ENCODE peak calls at places on chromosomes 1 and 21, in seven cellular contexts. One of them, this sample, is unnamed.

GRCh38 chr1:223748405-223748772 is 36.0 kb downstream of the CAPN2 start:
- DNase-seq in NK-92 treated with Interleukin-12 subunit alpha and Interleukin-12 subunit beta, amount 100 ng/mL, for 24 hours: no peak
- DNase-seq in SJSA1: no peak
- DNase-seq in kidney epithelial cell: no peak
- DNase-seq in cardiac fibroblast: peak
- DNase-seq in stimulated activated CD4-positive, alpha-beta T cell treated with anti-CD3 and anti-CD28 coated beads, Interleukin-4, amount 100 ng/mL, for 48 hours: no peak
- DNase-seq in Right ventricle myocardium inferior: no peak
- DNase-seq in this sample: no peak

GRCh38 chr1:248752119-248752931 is 3.2 kb downstream of the LYPD8 start:
- DNase-seq in NK-92 treated with Interleukin-12 subunit alpha and Interleukin-12 subunit beta, amount 100 ng/mL, for 24 hours: no peak
- DNase-seq in SJSA1: no peak
- DNase-seq in kidney epithelial cell: no peak
- DNase-seq in cardiac fibroblast: peak
- DNase-seq in stimulated activated CD4-positive, alpha-beta T cell treated with anti-CD3 and anti-CD28 coated beads, Interleukin-4, amount 100 ng/mL, for 48 hours: no peak
- DNase-seq in Right ventricle myocardium inferior: no peak
- DNase-seq in this sample: peak

GRCh38 chr21:41169701-41170100 is 1.7 kb downstream of the BACE2 start:
- DNase-seq in NK-92 treated with Interleukin-12 subunit alpha and Interleukin-12 subunit beta, amount 100 ng/mL, for 24 hours: no peak
- DNase-seq in SJSA1: no peak
- DNase-seq in kidney epithelial cell: no peak
- DNase-seq in cardiac fibroblast: no peak
- DNase-seq in stimulated activated CD4-positive, alpha-beta T cell treated with anti-CD3 and anti-CD28 coated beads, Interleukin-4, amount 100 ng/mL, for 48 hours: no peak
- DNase-seq in Right ventricle myocardium inferior: no peak
- DNase-seq in this sample: no peak

GRCh38 chr1:15027515-15027948 is 126.0 kb upstream of the TMEM51 start:
- DNase-seq in NK-92 treated with Interleukin-12 subunit alpha and Interleukin-12 subunit beta, amount 100 ng/mL, for 24 hours: no peak
- DNase-seq in SJSA1: peak
- DNase-seq in kidney epithelial cell: no peak
- DNase-seq in cardiac fibroblast: peak
- DNase-seq in stimulated activated CD4-positive, alpha-beta T cell treated with anti-CD3 and anti-CD28 coated beads, Interleukin-4, amount 100 ng/mL, for 48 hours: peak
- DNase-seq in Right ventricle myocardium inferior: peak
- DNase-seq in this sample: peak

GRCh38 chr21:40847956-40848355 is 998 bp upstream of the DSCAM start:
- DNase-seq in NK-92 treated with Interleukin-12 subunit alpha and Interleukin-12 subunit beta, amount 100 ng/mL, for 24 hours: no peak
- DNase-seq in SJSA1: no peak
- DNase-seq in kidney epithelial cell: no peak
- DNase-seq in cardiac fibroblast: no peak
- DNase-seq in stimulated activated CD4-positive, alpha-beta T cell treated with anti-CD3 and anti-CD28 coated beads, Interleukin-4, amount 100 ng/mL, for 48 hours: no peak
- DNase-seq in Right ventricle myocardium inferior: no peak
- DNase-seq in this sample: no peak

GRCh38 chr1:92410706-92411105 is 76.0 kb downstream of the GFI1 start:
- DNase-seq in NK-92 treated with Interleukin-12 subunit alpha and Interleukin-12 subunit beta, amount 100 ng/mL, for 24 hours: peak
- DNase-seq in SJSA1: no peak
- DNase-seq in kidney epithelial cell: no peak
- DNase-seq in cardiac fibroblast: no peak
- DNase-seq in stimulated activated CD4-positive, alpha-beta T cell treated with anti-CD3 and anti-CD28 coated beads, Interleukin-4, amount 100 ng/mL, for 48 hours: peak
- DNase-seq in Right ventricle myocardium inferior: no peak
- DNase-seq in this sample: no peak

GRCh38 chr1:9078035-9078948 is 8.9 kb upstream of the SLC2A5 start:
- DNase-seq in NK-92 treated with Interleukin-12 subunit alpha and Interleukin-12 subunit beta, amount 100 ng/mL, for 24 hours: peak
- DNase-seq in SJSA1: no peak
- DNase-seq in kidney epithelial cell: no peak
- DNase-seq in cardiac fibroblast: peak
- DNase-seq in stimulated activated CD4-positive, alpha-beta T cell treated with anti-CD3 and anti-CD28 coated beads, Interleukin-4, amount 100 ng/mL, for 48 hours: no peak
- DNase-seq in Right ventricle myocardium inferior: no peak
- DNase-seq in this sample: no peak

GRCh38 chr1:169513208-169513607 is 27.5 kb upstream of the SLC19A2 start:
- DNase-seq in NK-92 treated with Interleukin-12 subunit alpha and Interleukin-12 subunit beta, amount 100 ng/mL, for 24 hours: no peak
- DNase-seq in SJSA1: no peak
- DNase-seq in kidney epithelial cell: no peak
- DNase-seq in cardiac fibroblast: peak
- DNase-seq in stimulated activated CD4-positive, alpha-beta T cell treated with anti-CD3 and anti-CD28 coated beads, Interleukin-4, amount 100 ng/mL, for 48 hours: no peak
- DNase-seq in Right ventricle myocardium inferior: no peak
- DNase-seq in this sample: no peak

GRCh38 chr1:185581020-185581419 is 153.2 kb upstream of the HMCN1 start:
- DNase-seq in NK-92 treated with Interleukin-12 subunit alpha and Interleukin-12 subunit beta, amount 100 ng/mL, for 24 hours: no peak
- DNase-seq in SJSA1: no peak
- DNase-seq in kidney epithelial cell: no peak
- DNase-seq in cardiac fibroblast: no peak
- DNase-seq in stimulated activated CD4-positive, alpha-beta T cell treated with anti-CD3 and anti-CD28 coated beads, Interleukin-4, amount 100 ng/mL, for 48 hours: no peak
- DNase-seq in Right ventricle myocardium inferior: no peak
- DNase-seq in this sample: no peak

GRCh38 chr21:33396966-33397365 is 6.2 kb upstream of the IFNGR2 start:
- DNase-seq in NK-92 treated with Interleukin-12 subunit alpha and Interleukin-12 subunit beta, amount 100 ng/mL, for 24 hours: no peak
- DNase-seq in SJSA1: no peak
- DNase-seq in kidney epithelial cell: no peak
- DNase-seq in cardiac fibroblast: peak
- DNase-seq in stimulated activated CD4-positive, alpha-beta T cell treated with anti-CD3 and anti-CD28 coated beads, Interleukin-4, amount 100 ng/mL, for 48 hours: no peak
- DNase-seq in Right ventricle myocardium inferior: no peak
- DNase-seq in this sample: peak

GRCh38 chr1:185857447-185857846 is 123.3 kb downstream of the HMCN1 start:
- DNase-seq in NK-92 treated with Interleukin-12 subunit alpha and Interleukin-12 subunit beta, amount 100 ng/mL, for 24 hours: no peak
- DNase-seq in SJSA1: no peak
- DNase-seq in kidney epithelial cell: no peak
- DNase-seq in cardiac fibroblast: no peak
- DNase-seq in stimulated activated CD4-positive, alpha-beta T cell treated with anti-CD3 and anti-CD28 coated beads, Interleukin-4, amount 100 ng/mL, for 48 hours: no peak
- DNase-seq in Right ventricle myocardium inferior: no peak
- DNase-seq in this sample: no peak

GRCh38 chr1:19591482-19592093 is 52.5 kb upstream of the NBL1 start:
- DNase-seq in NK-92 treated with Interleukin-12 subunit alpha and Interleukin-12 subunit beta, amount 100 ng/mL, for 24 hours: no peak
- DNase-seq in SJSA1: no peak
- DNase-seq in kidney epithelial cell: no peak
- DNase-seq in cardiac fibroblast: no peak
- DNase-seq in stimulated activated CD4-positive, alpha-beta T cell treated with anti-CD3 and anti-CD28 coated beads, Interleukin-4, amount 100 ng/mL, for 48 hours: no peak
- DNase-seq in Right ventricle myocardium inferior: no peak
- DNase-seq in this sample: no peak

GRCh38 chr1:68321084-68321685 is 88.9 kb upstream of the WLS start:
- DNase-seq in NK-92 treated with Interleukin-12 subunit alpha and Interleukin-12 subunit beta, amount 100 ng/mL, for 24 hours: peak
- DNase-seq in SJSA1: peak
- DNase-seq in kidney epithelial cell: peak
- DNase-seq in cardiac fibroblast: peak
- DNase-seq in stimulated activated CD4-positive, alpha-beta T cell treated with anti-CD3 and anti-CD28 coated beads, Interleukin-4, amount 100 ng/mL, for 48 hours: no peak
- DNase-seq in Right ventricle myocardium inferior: peak
- DNase-seq in this sample: no peak

GRCh38 chr1:4693891-4694290 is 39.5 kb downstream of the AJAP1 start:
- DNase-seq in NK-92 treated with Interleukin-12 subunit alpha and Interleukin-12 subunit beta, amount 100 ng/mL, for 24 hours: no peak
- DNase-seq in SJSA1: no peak
- DNase-seq in kidney epithelial cell: no peak
- DNase-seq in cardiac fibroblast: no peak
- DNase-seq in stimulated activated CD4-positive, alpha-beta T cell treated with anti-CD3 and anti-CD28 coated beads, Interleukin-4, amount 100 ng/mL, for 48 hours: no peak
- DNase-seq in Right ventricle myocardium inferior: no peak
- DNase-seq in this sample: no peak

This sample was measured in A673.